ENCODE peak calls at places on chromosomes 6 and 20, in ten cellular contexts. One of them, this sample, is unnamed.
A peak's percentile ranks its signal among the peaks of the same experiment; 100 is the strongest.

GRCh38 chr6:147604373-147604772 is 95.9 kb downstream of the SAMD5 start:
- DNase-seq in activated CD8-positive, alpha-beta memory T cell treated with anti-CD3 and anti-CD28 coated beads, Interleukin-2, amount 50 U/mL, for 4 hours: no peak
- DNase-seq in H54: no peak
- DNase-seq in NCI-H446: no peak
- DNase-seq in psoas muscle: no peak
- DNase-seq in CD8-positive, alpha-beta T cell: no peak
- DNase-seq in mucosa of descending colon: no peak
- DNase-seq in HFF-Myc: no peak
- DNase-seq in neural crest cell: no peak
- DNase-seq in MCF 10A: peak; percentile 70
- DNase-seq in this sample: no peak

GRCh38 chr6:35258858-35259193 is 709 bp upstream of the ZNF76 start:
- DNase-seq in psoas muscle: no peak
- DNase-seq in mucosa of descending colon: no peak
- DNase-seq in NCI-H446: no peak
- DNase-seq in HFF-Myc: no peak
- DNase-seq in MCF 10A: no peak
- DNase-seq in activated CD8-positive, alpha-beta memory T cell treated with anti-CD3 and anti-CD28 coated beads, Interleukin-2, amount 50 U/mL, for 4 hours: peak; percentile 50
- DNase-seq in neural crest cell: peak; percentile 41
- DNase-seq in CD8-positive, alpha-beta T cell: no peak
- DNase-seq in H54: no peak
- DNase-seq in this sample: no peak

GRCh38 chr6:170231496-170232185 is 59.2 kb downstream of the DLL1 start:
- DNase-seq in MCF 10A: peak; percentile 44
- DNase-seq in activated CD8-positive, alpha-beta memory T cell treated with anti-CD3 and anti-CD28 coated beads, Interleukin-2, amount 50 U/mL, for 4 hours: no peak
- DNase-seq in mucosa of descending colon: no peak
- DNase-seq in H54: no peak
- DNase-seq in psoas muscle: no peak
- DNase-seq in HFF-Myc: no peak
- DNase-seq in NCI-H446: no peak
- DNase-seq in CD8-positive, alpha-beta T cell: no peak
- DNase-seq in neural crest cell: no peak
- DNase-seq in this sample: no peak

GRCh38 chr6:111723412-111723970 is 117.8 kb upstream of the TRAF3IP2 start:
- DNase-seq in HFF-Myc: no peak
- DNase-seq in H54: no peak
- DNase-seq in MCF 10A: no peak
- DNase-seq in NCI-H446: no peak
- DNase-seq in CD8-positive, alpha-beta T cell: no peak
- DNase-seq in psoas muscle: no peak
- DNase-seq in neural crest cell: no peak
- DNase-seq in activated CD8-positive, alpha-beta memory T cell treated with anti-CD3 and anti-CD28 coated beads, Interleukin-2, amount 50 U/mL, for 4 hours: no peak
- DNase-seq in mucosa of descending colon: no peak
- DNase-seq in this sample: no peak

GRCh38 chr6:3037578-3038365 is 30.5 kb upstream of the RIPK1 start:
- DNase-seq in MCF 10A: no peak
- DNase-seq in CD8-positive, alpha-beta T cell: no peak
- DNase-seq in activated CD8-positive, alpha-beta memory T cell treated with anti-CD3 and anti-CD28 coated beads, Interleukin-2, amount 50 U/mL, for 4 hours: no peak
- DNase-seq in HFF-Myc: no peak
- DNase-seq in psoas muscle: no peak
- DNase-seq in neural crest cell: no peak
- DNase-seq in NCI-H446: no peak
- DNase-seq in H54: no peak
- DNase-seq in mucosa of descending colon: no peak
- DNase-seq in this sample: peak; percentile 74

GRCh38 chr20:23363257-23363649 is 1.3 kb downstream of the GZF1 start:
- DNase-seq in MCF 10A: no peak
- DNase-seq in H54: no peak
- DNase-seq in CD8-positive, alpha-beta T cell: no peak
- DNase-seq in psoas muscle: peak; percentile 45
- DNase-seq in mucosa of descending colon: no peak
- DNase-seq in activated CD8-positive, alpha-beta memory T cell treated with anti-CD3 and anti-CD28 coated beads, Interleukin-2, amount 50 U/mL, for 4 hours: no peak
- DNase-seq in NCI-H446: no peak
- DNase-seq in HFF-Myc: no peak
- DNase-seq in neural crest cell: no peak
- DNase-seq in this sample: no peak

GRCh38 chr6:63677282-63677681 is 41.7 kb downstream of the PHF3 start:
- DNase-seq in mucosa of descending colon: no peak
- DNase-seq in psoas muscle: no peak
- DNase-seq in MCF 10A: no peak
- DNase-seq in HFF-Myc: no peak
- DNase-seq in CD8-positive, alpha-beta T cell: no peak
- DNase-seq in NCI-H446: no peak
- DNase-seq in activated CD8-positive, alpha-beta memory T cell treated with anti-CD3 and anti-CD28 coated beads, Interleukin-2, amount 50 U/mL, for 4 hours: no peak
- DNase-seq in neural crest cell: no peak
- DNase-seq in H54: no peak
- DNase-seq in this sample: no peak

GRCh38 chr20:8790442-8791074 is 278.3 kb upstream of the PLCB4 start:
- DNase-seq in psoas muscle: no peak
- DNase-seq in activated CD8-positive, alpha-beta memory T cell treated with anti-CD3 and anti-CD28 coated beads, Interleukin-2, amount 50 U/mL, for 4 hours: no peak
- DNase-seq in NCI-H446: peak; percentile 67
- DNase-seq in neural crest cell: peak; percentile 43
- DNase-seq in CD8-positive, alpha-beta T cell: no peak
- DNase-seq in MCF 10A: peak; percentile 69
- DNase-seq in H54: no peak
- DNase-seq in mucosa of descending colon: no peak
- DNase-seq in HFF-Myc: no peak
- DNase-seq in this sample: no peak

GRCh38 chr6:30814137-30815084 is 69.9 kb upstream of the DDR1 start:
- DNase-seq in mucosa of descending colon: no peak
- DNase-seq in activated CD8-positive, alpha-beta memory T cell treated with anti-CD3 and anti-CD28 coated beads, Interleukin-2, amount 50 U/mL, for 4 hours: peak; percentile 33
- DNase-seq in H54: peak; percentile 71
- DNase-seq in neural crest cell: no peak
- DNase-seq in HFF-Myc: no peak
- DNase-seq in NCI-H446: no peak
- DNase-seq in CD8-positive, alpha-beta T cell: no peak
- DNase-seq in MCF 10A: peak; percentile 88
- DNase-seq in psoas muscle: no peak
- DNase-seq in this sample: no peak

GRCh38 chr6:22062807-22063408 is 233.9 kb downstream of the PRL start:
- DNase-seq in H54: no peak
- DNase-seq in MCF 10A: no peak
- DNase-seq in HFF-Myc: no peak
- DNase-seq in neural crest cell: no peak
- DNase-seq in NCI-H446: no peak
- DNase-seq in mucosa of descending colon: no peak
- DNase-seq in psoas muscle: no peak
- DNase-seq in activated CD8-positive, alpha-beta memory T cell treated with anti-CD3 and anti-CD28 coated beads, Interleukin-2, amount 50 U/mL, for 4 hours: peak; percentile 56
- DNase-seq in CD8-positive, alpha-beta T cell: peak; percentile 12
- DNase-seq in this sample: no peak

GRCh38 chr6:56961151-56961550 is 6.2 kb downstream of the BEND6 start:
- DNase-seq in H54: no peak
- DNase-seq in psoas muscle: no peak
- DNase-seq in HFF-Myc: no peak
- DNase-seq in neural crest cell: no peak
- DNase-seq in mucosa of descending colon: no peak
- DNase-seq in MCF 10A: peak; percentile 33
- DNase-seq in activated CD8-positive, alpha-beta memory T cell treated with anti-CD3 and anti-CD28 coated beads, Interleukin-2, amount 50 U/mL, for 4 hours: no peak
- DNase-seq in NCI-H446: no peak
- DNase-seq in CD8-positive, alpha-beta T cell: no peak
- DNase-seq in this sample: no peak

GRCh38 chr6:52087498-52087999 is at the start of gene PKHD1:
- DNase-seq in psoas muscle: no peak
- DNase-seq in HFF-Myc: no peak
- DNase-seq in activated CD8-positive, alpha-beta memory T cell treated with anti-CD3 and anti-CD28 coated beads, Interleukin-2, amount 50 U/mL, for 4 hours: no peak
- DNase-seq in neural crest cell: no peak
- DNase-seq in H54: no peak
- DNase-seq in mucosa of descending colon: no peak
- DNase-seq in CD8-positive, alpha-beta T cell: no peak
- DNase-seq in MCF 10A: peak; percentile 32
- DNase-seq in NCI-H446: no peak
- DNase-seq in this sample: no peak

GRCh38 chr6:11307226-11307625 is 74.8 kb upstream of the NEDD9 start:
- DNase-seq in activated CD8-positive, alpha-beta memory T cell treated with anti-CD3 and anti-CD28 coated beads, Interleukin-2, amount 50 U/mL, for 4 hours: no peak
- DNase-seq in MCF 10A: no peak
- DNase-seq in neural crest cell: no peak
- DNase-seq in H54: no peak
- DNase-seq in psoas muscle: no peak
- DNase-seq in HFF-Myc: no peak
- DNase-seq in mucosa of descending colon: no peak
- DNase-seq in NCI-H446: no peak
- DNase-seq in CD8-positive, alpha-beta T cell: no peak
- DNase-seq in this sample: no peak

GRCh38 chr20:62195072-62195400 is 12.2 kb downstream of the MTG2 start:
- DNase-seq in CD8-positive, alpha-beta T cell: no peak
- DNase-seq in neural crest cell: no peak
- DNase-seq in HFF-Myc: no peak
- DNase-seq in mucosa of descending colon: no peak
- DNase-seq in MCF 10A: no peak
- DNase-seq in H54: no peak
- DNase-seq in psoas muscle: no peak
- DNase-seq in activated CD8-positive, alpha-beta memory T cell treated with anti-CD3 and anti-CD28 coated beads, Interleukin-2, amount 50 U/mL, for 4 hours: no peak
- DNase-seq in NCI-H446: no peak
- DNase-seq in this sample: no peak

GRCh38 chr6:121849477-121849876 is 414.0 kb downstream of the GJA1 start:
- DNase-seq in HFF-Myc: peak; percentile 52
- DNase-seq in H54: peak; percentile 10
- DNase-seq in NCI-H446: peak; percentile 14
- DNase-seq in CD8-positive, alpha-beta T cell: no peak
- DNase-seq in activated CD8-positive, alpha-beta memory T cell treated with anti-CD3 and anti-CD28 coated beads, Interleukin-2, amount 50 U/mL, for 4 hours: no peak
- DNase-seq in psoas muscle: no peak
- DNase-seq in neural crest cell: peak; percentile 50
- DNase-seq in mucosa of descending colon: no peak
- DNase-seq in MCF 10A: peak; percentile 80
- DNase-seq in this sample: no peak

GRCh38 chr6:167031082-167031709 is 32.0 kb downstream of the CEP43 start:
- DNase-seq in neural crest cell: no peak
- DNase-seq in CD8-positive, alpha-beta T cell: no peak
- DNase-seq in H54: no peak
- DNase-seq in mucosa of descending colon: no peak
- DNase-seq in NCI-H446: no peak
- DNase-seq in psoas muscle: no peak
- DNase-seq in HFF-Myc: no peak
- DNase-seq in MCF 10A: peak; percentile 1
- DNase-seq in activated CD8-positive, alpha-beta memory T cell treated with anti-CD3 and anti-CD28 coated beads, Interleukin-2, amount 50 U/mL, for 4 hours: no peak
- DNase-seq in this sample: no peak

GRCh38 chr6:32176476-32177181 is 745 bp upstream of the AGPAT1 start:
- DNase-seq in H54: no peak
- DNase-seq in CD8-positive, alpha-beta T cell: no peak
- DNase-seq in mucosa of descending colon: no peak
- DNase-seq in HFF-Myc: no peak
- DNase-seq in MCF 10A: no peak
- DNase-seq in NCI-H446: peak; percentile 34
- DNase-seq in neural crest cell: no peak
- DNase-seq in psoas muscle: no peak
- DNase-seq in activated CD8-positive, alpha-beta memory T cell treated with anti-CD3 and anti-CD28 coated beads, Interleukin-2, amount 50 U/mL, for 4 hours: no peak
- DNase-seq in this sample: no peak

GRCh38 chr6:30508890-30509736 is 19.8 kb downstream of the HLA-E start:
- DNase-seq in activated CD8-positive, alpha-beta memory T cell treated with anti-CD3 and anti-CD28 coated beads, Interleukin-2, amount 50 U/mL, for 4 hours: no peak
- DNase-seq in CD8-positive, alpha-beta T cell: no peak
- DNase-seq in neural crest cell: no peak
- DNase-seq in psoas muscle: no peak
- DNase-seq in HFF-Myc: no peak
- DNase-seq in NCI-H446: no peak
- DNase-seq in H54: no peak
- DNase-seq in MCF 10A: no peak
- DNase-seq in mucosa of descending colon: no peak
- DNase-seq in this sample: no peak

GRCh38 chr6:161226005-161226964 is 47.6 kb downstream of the AGPAT4 start:
- DNase-seq in neural crest cell: no peak
- DNase-seq in activated CD8-positive, alpha-beta memory T cell treated with anti-CD3 and anti-CD28 coated beads, Interleukin-2, amount 50 U/mL, for 4 hours: peak; percentile 18
- DNase-seq in psoas muscle: no peak
- DNase-seq in MCF 10A: no peak
- DNase-seq in HFF-Myc: no peak
- DNase-seq in mucosa of descending colon: no peak
- DNase-seq in NCI-H446: no peak
- DNase-seq in CD8-positive, alpha-beta T cell: peak; percentile 10
- DNase-seq in H54: no peak
- DNase-seq in this sample: no peak

GRCh38 chr6:11083956-11084355 is 9.7 kb upstream of the SMIM13 start:
- DNase-seq in neural crest cell: no peak
- DNase-seq in MCF 10A: no peak
- DNase-seq in psoas muscle: no peak
- DNase-seq in CD8-positive, alpha-beta T cell: no peak
- DNase-seq in mucosa of descending colon: no peak
- DNase-seq in activated CD8-positive, alpha-beta memory T cell treated with anti-CD3 and anti-CD28 coated beads, Interleukin-2, amount 50 U/mL, for 4 hours: no peak
- DNase-seq in NCI-H446: no peak
- DNase-seq in HFF-Myc: no peak
- DNase-seq in H54: no peak
- DNase-seq in this sample: no peak

GRCh38 chr20:2114106-2114505 is 12.5 kb downstream of the STK35 start:
- DNase-seq in MCF 10A: no peak
- DNase-seq in activated CD8-positive, alpha-beta memory T cell treated with anti-CD3 and anti-CD28 coated beads, Interleukin-2, amount 50 U/mL, for 4 hours: no peak
- DNase-seq in H54: no peak
- DNase-seq in neural crest cell: no peak
- DNase-seq in NCI-H446: no peak
- DNase-seq in psoas muscle: no peak
- DNase-seq in CD8-positive, alpha-beta T cell: no peak
- DNase-seq in mucosa of descending colon: no peak
- DNase-seq in HFF-Myc: no peak
- DNase-seq in this sample: no peak

GRCh38 chr6:16236648-16237199 is 1.7 kb upstream of the GMPR start:
- DNase-seq in psoas muscle: no peak
- DNase-seq in neural crest cell: no peak
- DNase-seq in CD8-positive, alpha-beta T cell: no peak
- DNase-seq in activated CD8-positive, alpha-beta memory T cell treated with anti-CD3 and anti-CD28 coated beads, Interleukin-2, amount 50 U/mL, for 4 hours: no peak
- DNase-seq in HFF-Myc: no peak
- DNase-seq in mucosa of descending colon: no peak
- DNase-seq in H54: no peak
- DNase-seq in MCF 10A: peak; percentile 28
- DNase-seq in NCI-H446: no peak
- DNase-seq in this sample: no peak

GRCh38 chr20:40997116-40997515 is 31.5 kb upstream of the TOP1 start:
- DNase-seq in psoas muscle: no peak
- DNase-seq in mucosa of descending colon: no peak
- DNase-seq in CD8-positive, alpha-beta T cell: no peak
- DNase-seq in neural crest cell: no peak
- DNase-seq in MCF 10A: no peak
- DNase-seq in H54: no peak
- DNase-seq in HFF-Myc: no peak
- DNase-seq in activated CD8-positive, alpha-beta memory T cell treated with anti-CD3 and anti-CD28 coated beads, Interleukin-2, amount 50 U/mL, for 4 hours: no peak
- DNase-seq in NCI-H446: no peak
- DNase-seq in this sample: no peak

GRCh38 chr6:21164768-21165326 is 428.7 kb upstream of the SOX4 start:
- DNase-seq in activated CD8-positive, alpha-beta memory T cell treated with anti-CD3 and anti-CD28 coated beads, Interleukin-2, amount 50 U/mL, for 4 hours: no peak
- DNase-seq in H54: no peak
- DNase-seq in MCF 10A: no peak
- DNase-seq in NCI-H446: no peak
- DNase-seq in neural crest cell: no peak
- DNase-seq in psoas muscle: no peak
- DNase-seq in CD8-positive, alpha-beta T cell: no peak
- DNase-seq in HFF-Myc: no peak
- DNase-seq in mucosa of descending colon: no peak
- DNase-seq in this sample: no peak

GRCh38 chr20:21632654-21633053 is 72.8 kb upstream of the PAX1 start:
- DNase-seq in psoas muscle: no peak
- DNase-seq in activated CD8-positive, alpha-beta memory T cell treated with anti-CD3 and anti-CD28 coated beads, Interleukin-2, amount 50 U/mL, for 4 hours: no peak
- DNase-seq in HFF-Myc: no peak
- DNase-seq in NCI-H446: no peak
- DNase-seq in H54: no peak
- DNase-seq in neural crest cell: no peak
- DNase-seq in CD8-positive, alpha-beta T cell: no peak
- DNase-seq in MCF 10A: no peak
- DNase-seq in mucosa of descending colon: no peak
- DNase-seq in this sample: no peak

GRCh38 chr6:118913161-118913560 is 19.2 kb downstream of the ASF1A start:
- DNase-seq in mucosa of descending colon: no peak
- DNase-seq in psoas muscle: no peak
- DNase-seq in activated CD8-positive, alpha-beta memory T cell treated with anti-CD3 and anti-CD28 coated beads, Interleukin-2, amount 50 U/mL, for 4 hours: no peak
- DNase-seq in NCI-H446: no peak
- DNase-seq in HFF-Myc: no peak
- DNase-seq in MCF 10A: no peak
- DNase-seq in H54: no peak
- DNase-seq in neural crest cell: no peak
- DNase-seq in CD8-positive, alpha-beta T cell: no peak
- DNase-seq in this sample: no peak

GRCh38 chr20:63482021-63482587 is 9.6 kb upstream of the KCNQ2 start:
- DNase-seq in mucosa of descending colon: no peak
- DNase-seq in HFF-Myc: no peak
- DNase-seq in CD8-positive, alpha-beta T cell: no peak
- DNase-seq in psoas muscle: no peak
- DNase-seq in MCF 10A: no peak
- DNase-seq in NCI-H446: no peak
- DNase-seq in neural crest cell: no peak
- DNase-seq in H54: no peak
- DNase-seq in activated CD8-positive, alpha-beta memory T cell treated with anti-CD3 and anti-CD28 coated beads, Interleukin-2, amount 50 U/mL, for 4 hours: no peak
- DNase-seq in this sample: no peak

GRCh38 chr6:108074057-108074358 is 533 bp downstream of the OSTM1 start:
- DNase-seq in psoas muscle: no peak
- DNase-seq in CD8-positive, alpha-beta T cell: no peak
- DNase-seq in HFF-Myc: no peak
- DNase-seq in MCF 10A: no peak
- DNase-seq in H54: peak; percentile 15
- DNase-seq in activated CD8-positive, alpha-beta memory T cell treated with anti-CD3 and anti-CD28 coated beads, Interleukin-2, amount 50 U/mL, for 4 hours: no peak
- DNase-seq in neural crest cell: no peak
- DNase-seq in NCI-H446: no peak
- DNase-seq in mucosa of descending colon: no peak
- DNase-seq in this sample: no peak